ENCODE peak calls at places on chromosomes 1 and 21, in four cellular contexts. H is esophagus squamous epithelium, V is transverse colon, W is IMR-90. L is an unnamed sample.

GRCh38 chr1:31932491-31933316 is 5.5 kb downstream of the PTP4A2 start:
- DNase-seq in H (no peak), V (no peak), W (peak; percentile 41), L (no peak)

GRCh38 chr1:248152056-248152827 is 7.3 kb downstream of the OR2M5 start:
- DNase-seq in H (no peak), V (no peak), W (no peak), L (no peak)

GRCh38 chr1:32949519-32949918 is 15.1 kb downstream of the RNF19B start:
- DNase-seq in H (no peak), V (no peak), W (no peak), L (no peak)

GRCh38 chr1:211323156-211324063 is 3.2 kb upstream of the TRAF5 start:
- DNase-seq in H (no peak), V (peak; percentile 68), W (peak; percentile 65), L (peak; percentile 45)

GRCh38 chr1:175172503-175172902 is 20.1 kb downstream of the KIAA0040 start:
- DNase-seq in H (no peak), V (no peak), W (no peak), L (no peak)

GRCh38 chr1:203327684-203328457 is 22.6 kb downstream of the BTG2 start:
- DNase-seq in H (no peak), V (no peak), W (peak; percentile 53), L (peak; percentile 62)

GRCh38 chr1:63603810-63604209 is 10.6 kb downstream of the PGM1 start:
- DNase-seq in H (no peak), V (no peak), W (peak; percentile 42), L (no peak)

GRCh38 chr1:97332716-97333115 is 588.1 kb downstream of the DPYD start:
- DNase-seq in H (no peak), V (no peak), W (peak; percentile 89), L (no peak)

GRCh38 chr1:214332950-214333798 is 52.2 kb downstream of the SMYD2 start:
- DNase-seq in H (no peak), V (peak; percentile 57), W (peak; percentile 65), L (peak; percentile 57)

GRCh38 chr1:7505871-7506676 is 265.0 kb upstream of the VAMP3 start:
- DNase-seq in H (no peak), V (no peak), W (no peak), L (peak; percentile 37)

GRCh38 chr21:33478858-33479678 is 706 bp downstream of the TMEM50B start:
- DNase-seq in H (no peak), V (peak; percentile 41), W (peak; percentile 17), L (peak; percentile 73)

GRCh38 chr1:147626739-147627138 is 43.6 kb downstream of the ACP6 start:
- DNase-seq in H (no peak), V (no peak), W (no peak), L (no peak)

GRCh38 chr1:20380616-20381035 is 90.0 kb downstream of the VWA5B1 start:
- DNase-seq in H (no peak), V (no peak), W (peak; percentile 90), L (no peak)

GRCh38 chr1:243902100-243902499 is 52.1 kb upstream of the AKT3 start:
- DNase-seq in H (no peak), V (no peak), W (no peak), L (no peak)

GRCh38 chr1:208113036-208113435 is 131.1 kb downstream of the PLXNA2 start:
- DNase-seq in H (no peak), V (no peak), W (no peak), L (no peak)

GRCh38 chr1:63634471-63634870 is 41.3 kb downstream of the PGM1 start:
- DNase-seq in H (no peak), V (no peak), W (no peak), L (no peak)

GRCh38 chr1:46532498-46533178 is 18.8 kb downstream of the KNCN start:
- DNase-seq in H (no peak), V (peak; percentile 63), W (peak; percentile 36), L (peak; percentile 62)

GRCh38 chr1:23577056-23577985 is 18.0 kb upstream of the ID3 start:
- DNase-seq in H (no peak), V (no peak), W (peak; percentile 95), L (peak; percentile 71)

GRCh38 chr1:162690672-162691434 is 58.6 kb downstream of the DDR2 start:
- DNase-seq in H (no peak), V (peak; percentile 35), W (peak; percentile 93), L (no peak)

GRCh38 chr1:178093150-178093957 is 550 bp upstream of the RASAL2 start:
- DNase-seq in H (peak; percentile 11), V (peak; percentile 91), W (peak; percentile 96), L (peak; percentile 96)

GRCh38 chr1:217857061-217857460 is 225.9 kb downstream of the SPATA17 start:
- DNase-seq in H (no peak), V (no peak), W (no peak), L (no peak)

GRCh38 chr1:15459771-15460719 is 3.5 kb downstream of the CELA2A start:
- DNase-seq in H (no peak), V (no peak), W (no peak), L (no peak)

GRCh38 chr1:109252893-109253802 is 3.8 kb downstream of the CELSR2 start:
- DNase-seq in H (no peak), V (peak; percentile 40), W (no peak), L (no peak)

GRCh38 chr1:11903210-11903609 is 23.0 kb downstream of the KIAA2013 start:
- DNase-seq in H (no peak), V (no peak), W (no peak), L (no peak)

GRCh38 chr1:20540281-20540680 is 12.1 kb upstream of the FAM43B start:
- DNase-seq in H (no peak), V (no peak), W (peak; percentile 44), L (no peak)

GRCh38 chr1:37792943-37793686 is 532 bp upstream of the MANEAL start:
- DNase-seq in H (no peak), V (no peak), W (no peak), L (no peak)

GRCh38 chr1:81151300-81151699 is 649.4 kb upstream of the ADGRL2 start:
- DNase-seq in H (no peak), V (no peak), W (peak; percentile 62), L (no peak)

GRCh38 chr1:74937176-74937575 is 197.0 kb upstream of the LHX8 start:
- DNase-seq in H (no peak), V (no peak), W (no peak), L (no peak)

GRCh38 chr1:15020943-15021745 is 132.4 kb upstream of the TMEM51 start:
- DNase-seq in H (no peak), V (no peak), W (no peak), L (peak; percentile 67)

GRCh38 chr1:195867638-195868037 is 740.6 kb downstream of the KCNT2 start:
- DNase-seq in H (no peak), V (no peak), W (no peak), L (no peak)

DNA sequence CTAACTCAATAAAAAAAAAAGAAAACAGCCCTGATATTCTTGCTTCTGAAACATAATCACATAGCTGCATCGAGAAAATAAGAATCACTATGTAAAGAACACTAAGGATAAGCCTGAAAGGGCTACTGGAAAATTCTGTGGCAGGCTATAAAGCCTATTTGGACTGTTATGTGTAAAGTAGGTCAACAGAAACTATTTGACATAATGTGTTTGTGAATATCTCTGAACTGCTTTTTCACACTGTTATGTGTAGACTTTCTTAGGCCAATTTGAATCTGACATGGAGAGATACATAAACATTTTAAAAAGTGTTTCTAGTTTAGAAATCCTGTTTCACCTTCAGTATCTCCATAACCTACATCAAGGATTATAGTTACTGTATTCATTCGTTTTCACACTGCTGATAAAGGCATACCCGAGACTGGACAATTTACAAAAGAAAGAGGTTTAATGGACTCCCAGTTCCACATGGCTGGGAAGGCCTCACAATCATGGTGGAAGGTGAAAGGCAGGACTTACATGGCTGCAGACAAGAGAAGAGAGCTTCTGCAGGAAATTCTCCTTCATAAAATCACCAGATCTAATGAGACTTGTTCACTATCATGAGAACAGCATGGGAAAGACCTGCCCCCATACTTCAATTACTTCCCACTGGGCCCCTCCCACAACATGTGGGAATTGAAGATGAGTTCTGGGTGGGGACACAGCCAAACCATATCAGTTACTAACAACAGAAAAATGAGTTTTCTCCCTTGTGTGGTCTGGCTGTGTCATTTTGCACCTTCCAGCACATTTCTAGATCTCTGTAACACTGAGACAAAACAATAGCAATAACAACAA is 741.6 kb downstream of the KCNT2 start:
- DNase-seq in H (no peak), V (no peak), W (no peak), L (no peak)
- TF ChIP-seq POLR2A in H (no peak), V (no peak), W (no peak), L (no peak)

GRCh38 chr1:226308723-226309397 is at the start of gene LIN9:
- DNase-seq in H (peak; percentile 46), V (peak; percentile 94), W (peak; percentile 87), L (peak; percentile 93)
- TF ChIP-seq POLR2A in H (peak; percentile 44), V (peak; percentile 27), W (peak; percentile 61), L (no peak)

DNA sequence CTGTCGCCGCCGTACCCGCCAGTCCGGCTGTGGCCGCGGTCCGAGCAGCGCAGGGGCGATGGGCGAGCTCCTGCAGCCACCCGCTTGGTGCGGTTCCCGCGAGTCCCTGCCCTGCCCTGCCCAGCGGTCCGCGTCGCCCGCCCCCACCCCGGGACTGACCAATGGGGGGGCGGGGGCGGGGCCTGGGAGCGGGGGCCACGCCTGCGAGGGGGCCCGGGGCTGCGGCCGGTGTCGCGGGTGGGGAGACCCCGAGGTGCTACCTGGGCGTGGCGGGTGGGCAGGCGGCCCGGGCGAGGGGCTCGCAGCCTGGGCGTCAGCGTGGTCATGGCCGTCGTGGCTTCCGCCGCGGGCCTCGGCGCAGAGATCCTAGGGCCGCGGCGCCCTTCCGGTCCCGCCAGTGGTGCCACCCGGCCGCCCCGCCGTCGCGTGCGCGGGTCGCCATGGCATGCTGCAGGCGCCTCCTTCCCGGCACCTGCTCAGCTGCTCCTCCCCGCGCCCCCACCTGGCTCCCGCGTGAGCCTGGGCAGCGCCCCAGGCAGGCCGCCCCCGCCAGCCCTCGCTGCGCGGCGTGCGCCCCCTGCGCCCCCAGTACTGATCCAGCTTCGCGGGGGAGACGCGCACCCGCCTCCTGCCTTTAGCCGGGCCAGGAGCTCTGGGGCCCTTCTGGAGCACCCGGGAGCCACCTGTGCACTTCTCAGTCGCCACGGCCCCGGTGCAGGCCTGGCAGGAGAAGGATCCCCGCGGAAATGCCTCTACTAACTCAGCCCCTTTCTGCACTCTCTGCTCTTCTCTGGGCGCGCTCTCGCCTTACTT is at the start of gene BMP8B:
- DNase-seq in H (peak; percentile 20), V (peak; percentile 82), W (no peak), L (peak; percentile 81)
- TF ChIP-seq POLR2A in H (no peak), V (peak; percentile 53), W (no peak), L (no peak)

DNA sequence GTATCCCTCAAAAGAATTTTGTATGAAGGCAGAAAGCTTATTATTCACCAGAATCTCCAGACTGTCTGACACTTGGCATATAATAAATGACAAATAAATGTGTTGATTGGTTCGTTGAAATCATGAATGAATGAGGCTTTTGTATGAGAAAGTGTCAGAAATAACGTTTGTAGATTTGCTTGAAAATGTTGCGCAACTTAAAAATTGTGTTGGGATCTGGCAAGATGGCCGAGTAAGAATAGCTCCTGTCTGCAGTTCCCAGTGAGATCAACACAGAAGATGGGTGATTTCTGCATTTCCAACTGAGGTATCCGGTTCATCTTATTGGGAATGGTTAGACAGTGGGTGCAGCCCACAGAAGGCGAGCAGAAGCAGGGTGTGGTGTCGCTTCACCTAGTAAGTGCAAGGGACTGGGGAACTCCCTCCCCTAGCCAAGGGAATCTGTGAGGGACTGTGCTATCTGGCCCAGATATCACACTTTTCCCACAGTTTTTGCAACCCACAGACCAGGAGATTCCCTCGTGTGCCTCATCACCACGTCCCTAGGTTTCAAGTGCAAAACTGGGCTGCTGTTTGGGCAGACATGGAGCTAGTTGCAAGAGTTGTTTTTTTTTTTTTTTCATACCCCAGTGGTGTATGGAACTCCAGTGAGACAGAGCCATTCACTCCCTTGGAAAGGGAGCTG is 759.0 kb downstream of the LTN1 start:
- DNase-seq in H (no peak), V (no peak), W (no peak), L (no peak)
- TF ChIP-seq POLR2A in H (no peak), V (no peak), W (no peak), L (no peak)